ENCODE peak calls at places on chromosomes 4 and X, in five cellular contexts. A, M, N, F and K are unnamed samples.

GRCh38 chr4:111040904-111041303 is 418.0 kb upstream of the PITX2 start:
- DNase-seq in A (no peak), F (no peak), N (no peak), M (no peak), K (no peak)

GRCh38 chrX:110087485-110088356 is 84.8 kb downstream of the TMEM164 start:
- DNase-seq in A (no peak), N (no peak), M (no peak), F (no peak), K (peak; percentile 46)

GRCh38 chrX:150482537-150483217 is 85.7 kb upstream of the MTM1 start:
- DNase-seq in N (no peak), A (peak; percentile 24), F (no peak), M (no peak), K (no peak)

GRCh38 chr4:17478073-17478472 is 33.8 kb downstream of the QDPR start:
- DNase-seq in M (no peak), A (no peak), N (no peak), F (no peak), K (no peak)

GRCh38 chr4:169774466-169775445 is 17.0 kb upstream of the HPF1 start:
- DNase-seq in M (no peak), A (peak; percentile 28), N (peak; percentile 19), F (peak; percentile 35), K (no peak)

GRCh38 chrX:51814066-51814465 is 70.8 kb downstream of the GSPT2 start:
- DNase-seq in M (no peak), F (no peak), N (no peak), A (no peak), K (no peak)

GRCh38 chr4:188383180-188383579 is 243.9 kb downstream of the TRIML1 start:
- DNase-seq in M (no peak), A (no peak), F (no peak), N (no peak), K (no peak)

GRCh38 chr4:127162741-127163140 is 470.0 kb upstream of the INTU start:
- DNase-seq in N (no peak), F (no peak), M (no peak), A (no peak), K (peak; percentile 81)

GRCh38 chr4:178028481-178028880 is 586.2 kb upstream of the AGA start:
- DNase-seq in F (no peak), A (no peak), M (no peak), N (no peak), K (no peak)

GRCh38 chr4:88033309-88033708 is 25.9 kb downstream of the PKD2 start:
- DNase-seq in M (peak; percentile 20), F (peak; percentile 17), A (peak; percentile 66), N (no peak), K (peak; percentile 41)

GRCh38 chr4:3346146-3346545 is 53.3 kb downstream of the RGS12 start:
- DNase-seq in N (no peak), M (no peak), A (peak; percentile 79), F (no peak), K (peak; percentile 49)

GRCh38 chr4:145815626-145816025 is 123.0 kb downstream of the ZNF827 start:
- DNase-seq in N (no peak), A (no peak), F (no peak), M (no peak), K (no peak)

GRCh38 chr4:56084849-56085248 is 136.1 kb downstream of the CEP135 start:
- DNase-seq in A (no peak), F (no peak), N (no peak), M (no peak), K (no peak)

GRCh38 chr4:6991771-6992557 is 51.2 kb upstream of the TADA2B start:
- DNase-seq in N (no peak), F (no peak), M (no peak), A (no peak), K (peak; percentile 68)

GRCh38 chr4:83889802-83890201 is 353.9 kb downstream of the GPAT3 start:
- DNase-seq in M (no peak), A (no peak), F (no peak), N (no peak), K (no peak)

GRCh38 chr4:184815046-184815877 is 10.5 kb downstream of the ACSL1 start:
- DNase-seq in A (peak; percentile 91), M (peak; percentile 37), F (peak; percentile 86), N (no peak), K (no peak)

GRCh38 chrX:102651242-102651967 is at the start of gene GPRASP1:
- DNase-seq in M (peak; percentile 21), A (no peak), N (peak; percentile 49), F (no peak), K (no peak)

GRCh38 chrX:139170526-139171173 is 359.9 kb upstream of the F9 start:
- DNase-seq in N (no peak), M (no peak), F (no peak), A (no peak), K (no peak)

GRCh38 chr4:155950461-155950860 is 3.2 kb downstream of the CTSO start:
- DNase-seq in N (no peak), A (no peak), F (no peak), M (no peak), K (no peak)

GRCh38 chr4:149264093-149264733 is 551.4 kb downstream of the IQCM start:
- DNase-seq in N (no peak), M (no peak), A (peak; percentile 53), F (no peak), K (peak; percentile 19)

GRCh38 chr4:89161841-89162240 is 50.5 kb downstream of the TIGD2 start:
- DNase-seq in N (no peak), M (no peak), A (no peak), F (no peak), K (no peak)

GRCh38 chr4:15848191-15848842 is 70.2 kb downstream of the CD38 start:
- DNase-seq in N (no peak), M (no peak), A (no peak), F (no peak), K (no peak)

GRCh38 chrX:38847903-38848230 is 46.6 kb downstream of the MID1IP1 start:
- DNase-seq in M (no peak), N (no peak), A (no peak), F (no peak), K (no peak)

GRCh38 chr4:22514431-22514830 is 1.4 kb downstream of the ADGRA3 start:
- DNase-seq in F (no peak), N (no peak), A (no peak), M (no peak), K (no peak)

DNA sequence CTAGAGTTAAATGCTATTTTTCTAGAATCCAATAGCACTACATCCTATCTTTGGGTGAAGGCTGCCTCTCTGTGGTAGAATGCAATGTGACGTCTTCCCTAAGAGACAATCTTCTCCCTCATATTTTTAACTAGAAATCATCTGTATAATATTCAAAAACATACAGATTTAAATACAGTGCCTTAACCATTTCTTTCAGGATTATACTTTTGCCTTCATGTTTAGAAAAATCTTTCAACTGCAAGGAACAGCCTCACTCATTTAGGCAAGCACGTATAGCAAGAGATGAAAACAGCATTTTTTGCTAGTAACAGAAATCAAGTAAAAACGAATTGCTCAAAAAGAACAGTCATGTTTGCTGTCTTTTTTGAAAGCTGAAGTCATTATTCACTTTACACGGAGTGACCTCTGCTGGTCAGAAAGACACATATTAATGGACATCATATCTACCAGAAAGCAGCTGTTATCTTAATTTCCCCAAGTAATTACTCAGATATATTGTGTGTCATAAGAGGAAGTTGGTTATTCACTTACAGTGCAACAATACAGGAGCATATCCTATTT is 422.3 kb downstream of the STPG2 start:
- DNase-seq in N (no peak), F (no peak), M (no peak), A (no peak), K (no peak)
- TF ChIP-seq CTCF in N (no peak), F (no peak), M (peak; percentile 55), A (peak; percentile 1), K (no peak)

DNA sequence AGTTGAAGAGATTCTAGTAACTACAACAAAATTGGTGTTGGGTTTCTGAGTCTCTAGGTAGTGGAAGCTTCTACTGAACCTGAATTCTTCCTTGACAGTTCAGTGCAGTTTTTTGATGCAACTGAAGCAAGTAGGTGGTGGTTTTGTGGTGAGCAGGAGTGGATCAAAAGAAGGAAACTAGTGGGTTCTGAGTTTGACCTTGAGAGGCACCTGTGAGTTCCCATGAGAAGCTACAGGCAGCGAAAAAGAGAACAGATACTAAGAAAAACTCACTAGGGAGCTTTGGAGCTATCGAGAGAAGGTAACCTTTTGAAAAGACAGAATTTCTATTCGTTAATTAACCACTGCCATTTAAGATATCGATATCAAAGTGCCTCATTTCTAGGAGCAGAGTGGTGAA is 145.2 kb downstream of the PDHA2 start:
- DNase-seq in F (no peak), M (no peak), A (peak; percentile 10), N (no peak), K (no peak)
- TF ChIP-seq CTCF in F (no peak), M (no peak), A (no peak), N (no peak), K (no peak)

DNA sequence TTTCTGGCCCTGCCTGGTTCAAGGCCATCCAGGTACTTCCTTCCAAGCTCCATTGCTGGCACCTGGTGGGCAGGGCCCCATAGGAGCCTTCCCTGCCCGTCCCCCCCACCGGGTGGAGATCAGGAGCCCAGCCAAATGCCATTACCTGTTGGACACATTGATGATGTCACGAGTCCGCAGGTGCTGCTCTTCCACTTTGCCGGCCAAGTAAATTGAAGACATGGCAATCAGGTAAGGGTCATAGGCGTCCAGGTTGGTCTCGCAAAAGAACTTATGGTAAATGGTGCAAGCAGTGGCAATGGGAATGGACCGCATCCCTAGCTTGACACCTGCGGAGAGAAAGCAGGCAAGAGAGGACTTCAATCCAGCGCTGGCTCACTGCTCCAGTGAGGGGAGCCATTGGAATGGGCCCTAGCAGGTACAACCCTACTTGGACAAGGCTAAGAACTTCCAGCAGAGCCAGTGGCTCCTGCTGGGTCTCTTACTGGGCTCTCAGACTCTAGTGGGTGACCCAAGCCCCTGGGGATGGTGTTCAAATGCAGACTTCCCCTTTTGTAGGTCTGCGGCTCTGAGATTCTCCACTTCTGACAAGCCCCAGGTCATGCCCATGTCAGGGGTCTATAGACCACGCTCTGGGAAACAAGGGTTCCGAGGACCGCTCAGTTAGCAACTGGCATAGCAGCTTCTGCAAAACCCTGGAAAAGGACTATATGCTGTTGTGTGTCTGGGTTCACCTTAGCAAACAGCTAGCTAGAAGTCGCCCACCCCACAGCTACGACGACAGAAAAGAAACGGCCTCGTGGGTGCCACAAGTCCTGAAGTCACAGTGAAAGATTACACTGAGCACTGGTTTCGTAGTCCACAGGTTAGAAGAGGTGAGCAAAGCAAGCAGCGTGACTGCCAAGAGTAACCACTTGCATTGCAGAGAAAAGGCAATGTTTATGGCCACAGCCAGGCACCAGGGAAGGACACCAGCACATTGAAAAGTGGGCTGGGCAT is 2.8 kb downstream of the CCNQ start:
- DNase-seq in F (no peak), N (no peak), M (no peak), A (no peak), K (no peak)
- TF ChIP-seq CTCF in F (no peak), N (no peak), M (no peak), A (no peak), K (no peak)

DNA sequence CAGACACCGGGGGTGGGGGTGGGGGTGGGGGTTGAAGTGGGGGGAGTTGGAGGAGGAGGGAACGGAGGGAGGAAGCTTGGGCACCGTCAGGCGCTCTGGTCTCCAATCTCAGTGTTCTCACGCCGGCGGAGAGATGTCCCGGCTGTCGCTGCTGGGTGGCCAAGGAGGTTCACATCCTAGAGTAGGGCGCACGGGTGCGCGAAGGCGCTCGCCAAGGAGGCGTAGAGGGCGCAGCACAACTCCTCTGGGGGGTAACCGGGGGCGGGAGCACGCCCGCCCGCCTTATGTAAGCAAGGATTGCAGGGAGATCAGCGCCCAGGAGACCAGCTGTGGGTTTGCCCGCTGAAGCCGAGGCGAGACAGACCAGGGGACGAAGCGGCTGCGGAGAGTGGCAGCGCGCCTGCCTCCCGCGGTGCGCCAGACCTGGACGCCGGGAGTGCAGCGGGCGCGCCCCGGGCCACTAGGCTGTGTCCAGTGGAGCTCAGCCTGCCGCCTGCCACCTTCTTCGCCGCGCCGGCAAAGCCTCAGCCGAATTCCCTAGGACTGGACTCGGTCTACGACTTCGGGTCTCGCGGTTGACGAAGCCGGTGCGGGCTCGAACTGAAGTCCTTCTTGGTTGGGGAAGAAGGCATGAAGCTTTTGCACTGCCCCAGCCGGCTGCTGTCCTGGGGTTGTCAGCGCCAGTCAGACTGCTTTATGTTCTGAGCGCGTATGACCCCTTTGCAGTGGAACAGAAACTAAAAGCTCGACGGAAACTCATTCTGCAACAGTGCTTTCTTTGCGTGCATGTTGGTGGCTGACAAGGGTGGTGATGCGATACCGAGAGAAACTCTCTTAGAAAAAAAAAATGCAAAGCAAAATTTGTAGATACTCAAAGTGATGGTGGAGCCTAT is 719 bp upstream of the UNC5C start:
- DNase-seq in N (no peak), A (peak; percentile 81), F (peak; percentile 39), M (peak; percentile 50), K (no peak)
- TF ChIP-seq CTCF in N (no peak), A (no peak), F (no peak), M (no peak), K (no peak)